ENCODE peak calls at places on chromosomes 13 and 19, in six cellular contexts. One of them, this sample, is unnamed.

GRCh38 chr19:22545751-22546150 is 88.4 kb upstream of the ZNF492 start:
- DNase-seq in testis: peak; percentile 86
- DNase-seq in osteoblast: no peak
- DNase-seq in esophagus squamous epithelium: no peak
- DNase-seq in breast epithelium: peak; percentile 68
- DNase-seq in gastrocnemius medialis: no peak
- DNase-seq in this sample: peak; percentile 28

GRCh38 chr19:58128041-58128685 is 22.4 kb downstream of the ZNF329 start:
- DNase-seq in testis: no peak
- DNase-seq in osteoblast: no peak
- DNase-seq in esophagus squamous epithelium: no peak
- DNase-seq in breast epithelium: no peak
- DNase-seq in gastrocnemius medialis: no peak
- DNase-seq in this sample: no peak

GRCh38 chr13:73079359-73079758 is 20.6 kb downstream of the KLF5 start:
- DNase-seq in testis: no peak
- DNase-seq in osteoblast: no peak
- DNase-seq in esophagus squamous epithelium: no peak
- DNase-seq in breast epithelium: no peak
- DNase-seq in gastrocnemius medialis: no peak
- DNase-seq in this sample: no peak

GRCh38 chr19:46648070-46648960 is 12.3 kb upstream of the GNG8 start:
- DNase-seq in testis: no peak
- DNase-seq in osteoblast: peak; percentile 57
- DNase-seq in esophagus squamous epithelium: no peak
- DNase-seq in breast epithelium: no peak
- DNase-seq in gastrocnemius medialis: no peak
- DNase-seq in this sample: no peak

GRCh38 chr19:33238750-33239149 is 13.1 kb upstream of the SLC7A10 start:
- DNase-seq in testis: no peak
- DNase-seq in osteoblast: no peak
- DNase-seq in esophagus squamous epithelium: no peak
- DNase-seq in breast epithelium: no peak
- DNase-seq in gastrocnemius medialis: no peak
- DNase-seq in this sample: no peak

GRCh38 chr19:18607222-18608101 is 863 bp upstream of the CRLF1 start:
- DNase-seq in testis: no peak
- DNase-seq in osteoblast: peak; percentile 95
- DNase-seq in esophagus squamous epithelium: no peak
- DNase-seq in breast epithelium: no peak
- DNase-seq in gastrocnemius medialis: no peak
- DNase-seq in this sample: no peak

GRCh38 chr13:50589651-50590054 is 253.8 kb downstream of the DLEU7 start:
- DNase-seq in testis: no peak
- DNase-seq in osteoblast: peak; percentile 86
- DNase-seq in esophagus squamous epithelium: no peak
- DNase-seq in breast epithelium: no peak
- DNase-seq in gastrocnemius medialis: no peak
- DNase-seq in this sample: no peak

GRCh38 chr13:49220856-49221614 is 897 bp downstream of the MLNR start:
- DNase-seq in testis: no peak
- DNase-seq in osteoblast: peak; percentile 90
- DNase-seq in esophagus squamous epithelium: no peak
- DNase-seq in breast epithelium: no peak
- DNase-seq in gastrocnemius medialis: no peak
- DNase-seq in this sample: no peak

GRCh38 chr19:17530586-17530985 is 19.1 kb downstream of the PGLS start:
- DNase-seq in testis: no peak
- DNase-seq in osteoblast: peak; percentile 53
- DNase-seq in esophagus squamous epithelium: no peak
- DNase-seq in breast epithelium: no peak
- DNase-seq in gastrocnemius medialis: no peak
- DNase-seq in this sample: no peak

GRCh38 chr13:48291730-48292129 is 11.8 kb upstream of the RB1 start:
- DNase-seq in testis: no peak
- DNase-seq in osteoblast: no peak
- DNase-seq in esophagus squamous epithelium: no peak
- DNase-seq in breast epithelium: no peak
- DNase-seq in gastrocnemius medialis: no peak
- DNase-seq in this sample: no peak

GRCh38 chr13:20702945-20703784 is at the start of gene IL17D:
- DNase-seq in testis: no peak
- DNase-seq in osteoblast: peak; percentile 91
- DNase-seq in esophagus squamous epithelium: no peak
- DNase-seq in breast epithelium: no peak
- DNase-seq in gastrocnemius medialis: no peak
- DNase-seq in this sample: no peak

GRCh38 chr13:107753286-107753685 is 462.1 kb downstream of the LIG4 start:
- DNase-seq in testis: no peak
- DNase-seq in osteoblast: no peak
- DNase-seq in esophagus squamous epithelium: no peak
- DNase-seq in breast epithelium: no peak
- DNase-seq in gastrocnemius medialis: no peak
- DNase-seq in this sample: no peak

GRCh38 chr19:39498262-39499081 is at the start of gene DLL3:
- DNase-seq in testis: no peak
- DNase-seq in osteoblast: peak; percentile 86
- DNase-seq in esophagus squamous epithelium: no peak
- DNase-seq in breast epithelium: no peak
- DNase-seq in gastrocnemius medialis: no peak
- DNase-seq in this sample: no peak

GRCh38 chr13:37047032-37047431 is 12.5 kb downstream of the SUPT20H start:
- DNase-seq in testis: no peak
- DNase-seq in osteoblast: no peak
- DNase-seq in esophagus squamous epithelium: no peak
- DNase-seq in breast epithelium: no peak
- DNase-seq in gastrocnemius medialis: no peak
- DNase-seq in this sample: no peak

GRCh38 chr13:30870049-30870884 is 35.8 kb upstream of the MEDAG start:
- DNase-seq in testis: peak; percentile 65
- DNase-seq in osteoblast: peak; percentile 96
- DNase-seq in esophagus squamous epithelium: no peak
- DNase-seq in breast epithelium: peak; percentile 78
- DNase-seq in gastrocnemius medialis: peak; percentile 48
- DNase-seq in this sample: no peak

DNA sequence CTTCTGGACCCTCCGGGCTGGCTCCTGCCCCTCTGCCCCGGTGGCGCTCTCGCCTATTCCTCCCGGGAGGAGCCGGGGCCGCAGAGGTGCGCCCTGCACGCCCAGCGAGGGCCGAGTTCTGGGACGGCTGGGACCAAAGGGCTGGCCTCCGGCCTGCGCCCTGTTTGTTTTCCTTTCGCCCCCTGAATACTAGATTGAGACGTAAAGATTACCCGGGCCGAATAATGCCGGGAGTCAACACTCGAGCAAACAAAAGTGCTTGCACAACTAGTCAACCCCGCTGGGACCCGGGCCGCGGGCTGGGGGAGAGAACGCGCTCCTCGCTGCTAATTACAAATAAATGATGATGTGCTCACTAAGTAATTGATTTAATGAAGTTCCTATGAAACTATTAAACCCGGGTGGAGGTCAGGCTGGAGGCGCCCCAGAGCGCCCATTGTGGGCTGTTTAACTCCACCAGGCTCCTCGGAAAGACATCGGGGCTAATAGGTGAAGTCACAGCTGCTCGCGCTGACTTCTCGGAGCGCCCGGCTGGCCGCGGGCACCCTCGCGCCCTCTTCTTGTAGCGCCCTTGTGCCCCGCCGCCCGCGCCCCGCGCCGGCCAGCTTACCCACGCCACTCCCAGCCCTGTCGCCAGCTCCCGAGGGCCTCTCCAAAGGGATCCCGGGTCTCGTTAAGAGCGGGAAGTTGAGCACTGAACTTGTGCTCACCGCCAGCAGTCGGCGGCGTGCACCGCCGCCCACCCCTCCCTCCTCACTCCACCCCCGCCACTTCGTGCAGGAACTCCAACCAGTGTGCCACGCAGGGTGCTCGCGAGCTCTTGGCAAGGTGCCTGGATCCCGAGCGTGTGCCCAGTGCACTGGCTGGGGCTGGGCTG is 14.9 kb downstream of the ZIC5 start:
- DNase-seq in testis: no peak
- DNase-seq in osteoblast: peak; percentile 78
- DNase-seq in esophagus squamous epithelium: no peak
- DNase-seq in breast epithelium: no peak
- DNase-seq in gastrocnemius medialis: no peak
- DNase-seq in this sample: no peak
- TF ChIP-seq CTCF in testis: no peak
- TF ChIP-seq CTCF in osteoblast: no peak
- TF ChIP-seq CTCF in esophagus squamous epithelium: no peak
- TF ChIP-seq CTCF in breast epithelium: no peak
- TF ChIP-seq CTCF in gastrocnemius medialis: no peak
- TF ChIP-seq CTCF in this sample: no peak

GRCh38 chr19:3366104-3366760 is at the start of gene NFIC:
- DNase-seq in testis: peak; percentile 81
- DNase-seq in osteoblast: peak; percentile 99
- DNase-seq in esophagus squamous epithelium: no peak
- DNase-seq in breast epithelium: peak; percentile 79
- DNase-seq in gastrocnemius medialis: peak; percentile 74
- DNase-seq in this sample: no peak

GRCh38 chr19:3366761-3367571 is 583 bp downstream of the NFIC start:
- DNase-seq in testis: peak; percentile 69
- DNase-seq in osteoblast: peak; percentile 90
- DNase-seq in esophagus squamous epithelium: no peak
- DNase-seq in breast epithelium: no peak
- DNase-seq in gastrocnemius medialis: no peak
- DNase-seq in this sample: no peak

GRCh38 chr19:3368441-3368795 is 2.0 kb downstream of the NFIC start:
- DNase-seq in testis: no peak
- DNase-seq in osteoblast: peak; percentile 86
- DNase-seq in esophagus squamous epithelium: no peak
- DNase-seq in breast epithelium: no peak
- DNase-seq in gastrocnemius medialis: no peak
- DNase-seq in this sample: no peak

GRCh38 chr19:3368848-3369336 is 2.5 kb downstream of the NFIC start:
- DNase-seq in testis: no peak
- DNase-seq in osteoblast: peak; percentile 86
- DNase-seq in esophagus squamous epithelium: no peak
- DNase-seq in breast epithelium: no peak
- DNase-seq in gastrocnemius medialis: no peak
- DNase-seq in this sample: no peak

DNA sequence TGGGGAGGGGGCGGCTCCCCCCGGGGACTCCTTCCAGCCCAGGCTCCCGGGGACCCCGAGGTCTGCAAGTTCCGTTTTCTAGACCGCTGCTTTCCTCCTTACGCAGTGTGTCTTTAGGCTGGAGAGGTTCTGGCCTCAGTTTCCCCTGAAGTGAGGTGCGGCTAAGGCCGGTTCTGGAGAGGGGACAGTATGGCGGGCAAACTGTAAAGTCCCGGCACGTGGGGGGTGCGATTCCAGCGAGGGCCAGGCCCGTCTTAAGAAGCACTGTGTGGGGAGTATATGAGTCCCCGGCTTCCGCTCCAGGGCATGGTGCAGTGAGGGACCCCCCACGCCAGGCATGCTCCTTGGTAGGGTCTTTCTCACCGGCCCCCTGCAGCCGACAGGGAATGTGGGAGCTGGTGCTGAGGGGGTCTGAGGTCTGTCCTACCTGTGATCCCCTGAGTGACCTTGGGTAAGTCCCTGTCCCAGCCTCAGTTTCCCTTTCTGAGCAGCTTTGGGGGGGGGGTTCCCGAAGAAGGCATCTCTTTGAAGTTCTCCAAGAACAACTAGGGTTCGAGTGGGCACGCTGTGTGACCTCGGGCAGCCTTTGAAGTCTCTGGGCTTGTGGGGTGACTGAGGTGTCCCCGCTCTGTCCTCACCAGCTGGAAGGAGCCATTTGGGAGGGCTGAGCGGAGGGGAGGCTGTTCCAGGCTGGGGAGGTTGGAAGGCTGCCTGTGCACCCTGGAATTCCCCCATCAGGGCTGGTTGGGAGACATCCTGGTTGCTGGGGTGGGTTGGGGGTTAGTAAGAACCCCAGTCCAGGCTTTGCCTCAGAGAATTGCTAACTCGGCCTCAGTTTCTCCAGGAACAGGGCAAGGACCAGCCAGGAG is 1.4 kb downstream of the NFIC start:
- DNase-seq in testis: no peak
- DNase-seq in osteoblast: peak; percentile 92
- DNase-seq in esophagus squamous epithelium: no peak
- DNase-seq in breast epithelium: no peak
- DNase-seq in gastrocnemius medialis: no peak
- DNase-seq in this sample: no peak
- H3K4me3 ChIP-seq in testis: peak overlapping the region; percentile 87
- H3K4me3 ChIP-seq in osteoblast: peak overlapping the region; percentile 92
- H3K4me3 ChIP-seq in esophagus squamous epithelium: peak overlapping the region; percentile 83
- H3K4me3 ChIP-seq in breast epithelium: peak overlapping the region; percentile 95
- H3K4me3 ChIP-seq in gastrocnemius medialis: peak overlapping the region; percentile 87
- H3K4me3 ChIP-seq in this sample: peak overlapping the region; percentile 67

GRCh38 chr19:40692212-40692551 is 1.7 kb upstream of the NUMBL start:
- DNase-seq in testis: no peak
- DNase-seq in osteoblast: peak; percentile 74
- DNase-seq in esophagus squamous epithelium: no peak
- DNase-seq in breast epithelium: no peak
- DNase-seq in gastrocnemius medialis: no peak
- DNase-seq in this sample: no peak
- H3K27ac ChIP-seq in testis: peak overlapping the region; percentile 92
- H3K27ac ChIP-seq in osteoblast: no peak overlapping the region
- H3K27ac ChIP-seq in esophagus squamous epithelium: peak overlapping the region; percentile 93
- H3K27ac ChIP-seq in breast epithelium: peak overlapping the region; percentile 91
- H3K27ac ChIP-seq in gastrocnemius medialis: peak overlapping the region; percentile 97
- H3K27ac ChIP-seq in this sample: no peak overlapping the region

DNA sequence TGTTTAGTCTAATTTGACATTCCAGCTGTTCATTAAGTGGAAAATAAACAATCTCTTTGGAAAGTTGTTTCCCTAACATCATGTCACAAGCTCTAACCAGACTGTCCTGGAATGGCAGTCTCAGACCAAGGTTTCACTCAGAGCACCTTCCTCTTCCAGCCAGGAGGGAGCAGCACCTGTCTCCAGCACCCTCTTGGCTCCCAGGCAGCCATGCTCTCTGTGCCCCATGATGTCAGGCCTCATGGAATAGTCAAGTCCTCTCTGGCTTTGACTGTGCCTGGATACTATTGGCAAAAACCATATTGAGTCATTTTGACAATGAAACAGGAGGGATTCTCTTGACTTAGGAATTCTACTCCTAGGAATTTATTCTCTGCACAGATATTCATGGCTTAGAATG is 171.4 kb downstream of the OXGR1 start:
- DNase-seq in testis: peak; percentile 44
- DNase-seq in osteoblast: no peak
- DNase-seq in esophagus squamous epithelium: no peak
- DNase-seq in breast epithelium: no peak
- DNase-seq in gastrocnemius medialis: no peak
- DNase-seq in this sample: peak; percentile 48
- TF ChIP-seq CTCF in testis: no peak
- TF ChIP-seq CTCF in osteoblast: no peak
- TF ChIP-seq CTCF in esophagus squamous epithelium: peak; percentile 55
- TF ChIP-seq CTCF in breast epithelium: no peak
- TF ChIP-seq CTCF in gastrocnemius medialis: peak; percentile 18
- TF ChIP-seq CTCF in this sample: peak; percentile 15